ENCODE peak calls at places on chromosomes 4 and X, in nine cellular contexts. G, X, R, V, M, Z, Q, P and I are unnamed samples.

GRCh38 chr4:84944952-84945351 is 21.5 kb downstream of the WDFY3 start:
- DNase-seq in G (no peak), X (no peak), R (no peak), V (no peak), M (no peak), Z (peak), Q (no peak), P (no peak), I (peak)

GRCh38 chrX:36414056-36414455 is 494.5 kb downstream of the CFAP47 start:
- DNase-seq in G (no peak), X (no peak), R (no peak), V (no peak), M (no peak), Z (no peak), Q (no peak), P (no peak), I (no peak)

GRCh38 chrX:109710181-109710580 is 22.9 kb downstream of the ACSL4 start:
- DNase-seq in G (no peak), X (no peak), R (no peak), V (no peak), M (no peak), Z (no peak), Q (no peak), P (no peak), I (no peak)

GRCh38 chr4:123305746-123306145 is 90.8 kb upstream of the SPRY1 start:
- DNase-seq in G (no peak), X (no peak), R (no peak), V (no peak), M (peak), Z (no peak), Q (peak), P (no peak), I (no peak)

GRCh38 chr4:88592600-88593448 is 544 bp downstream of the HERC3 start:
- DNase-seq in G (peak), X (no peak), R (no peak), V (no peak), M (peak), Z (peak), Q (peak), P (peak), I (peak)

GRCh38 chrX:13028871-13029336 is 15.5 kb downstream of the FAM9C start:
- DNase-seq in G (no peak), X (no peak), R (no peak), V (no peak), M (peak), Z (no peak), Q (no peak), P (no peak), I (no peak)

GRCh38 chrX:30141966-30142365 is 73.4 kb upstream of the MAGEB2 start:
- DNase-seq in G (no peak), X (no peak), R (no peak), V (peak), M (peak), Z (peak), Q (peak), P (no peak), I (peak)

GRCh38 chrX:16786791-16787735 is 797 bp downstream of the TXLNG start:
- DNase-seq in G (peak), X (no peak), R (no peak), V (no peak), M (peak), Z (peak), Q (peak), P (peak), I (no peak)

GRCh38 chrX:7086384-7086783 is 61.1 kb upstream of the STS start:
- DNase-seq in G (no peak), X (no peak), R (no peak), V (no peak), M (peak), Z (no peak), Q (no peak), P (no peak), I (peak)

GRCh38 chr4:157151711-157152110 is 68.8 kb upstream of the GRIA2 start:
- DNase-seq in G (no peak), X (no peak), R (no peak), V (no peak), M (no peak), Z (peak), Q (no peak), P (no peak), I (no peak)

GRCh38 chrX:110657073-110657472 is 138.5 kb downstream of the CHRDL1 start:
- DNase-seq in G (no peak), X (no peak), R (no peak), V (peak), M (no peak), Z (no peak), Q (no peak), P (no peak), I (no peak)

GRCh38 chr4:168605411-168605810 is 108.6 kb downstream of the PALLD start:
- DNase-seq in G (no peak), X (no peak), R (no peak), V (no peak), M (no peak), Z (peak), Q (no peak), P (peak), I (no peak)